ENCODE peak calls at places on chromosome 1, in six cellular contexts. One of them, this sample, is unnamed.

GRCh38 chr1:24384251-24385090 is 29.1 kb downstream of the STPG1 start:
- DNase-seq in hippocampal formation: no peak
- DNase-seq in stimulated activated CD8-positive, alpha-beta memory T cell treated with anti-CD3 and anti-CD28 coated beads, Interleukin-2, amount 100 ng/mL, for 48 hours: no peak
- DNase-seq in H1: peak
- DNase-seq in activated T-cell treated with anti-CD3 and anti-CD28 coated beads for 48 hours: peak
- DNase-seq in mesendoderm: peak
- DNase-seq in this sample: no peak

GRCh38 chr1:203186446-203187305 is at the start of gene CHI3L1:
- DNase-seq in hippocampal formation: peak
- DNase-seq in stimulated activated CD8-positive, alpha-beta memory T cell treated with anti-CD3 and anti-CD28 coated beads, Interleukin-2, amount 100 ng/mL, for 48 hours: no peak
- DNase-seq in H1: no peak
- DNase-seq in activated T-cell treated with anti-CD3 and anti-CD28 coated beads for 48 hours: no peak
- DNase-seq in mesendoderm: peak
- DNase-seq in this sample: no peak

GRCh38 chr1:19300211-19300610 is 11.6 kb upstream of the AKR7A3 start:
- DNase-seq in hippocampal formation: no peak
- DNase-seq in stimulated activated CD8-positive, alpha-beta memory T cell treated with anti-CD3 and anti-CD28 coated beads, Interleukin-2, amount 100 ng/mL, for 48 hours: no peak
- DNase-seq in H1: no peak
- DNase-seq in activated T-cell treated with anti-CD3 and anti-CD28 coated beads for 48 hours: no peak
- DNase-seq in mesendoderm: no peak
- DNase-seq in this sample: no peak

GRCh38 chr1:181190362-181191035 is 102.0 kb downstream of the IER5 start:
- DNase-seq in hippocampal formation: no peak
- DNase-seq in stimulated activated CD8-positive, alpha-beta memory T cell treated with anti-CD3 and anti-CD28 coated beads, Interleukin-2, amount 100 ng/mL, for 48 hours: no peak
- DNase-seq in H1: no peak
- DNase-seq in activated T-cell treated with anti-CD3 and anti-CD28 coated beads for 48 hours: no peak
- DNase-seq in mesendoderm: peak
- DNase-seq in this sample: no peak

GRCh38 chr1:91891969-91892368 is 6.0 kb upstream of the TGFBR3 start:
- DNase-seq in hippocampal formation: no peak
- DNase-seq in stimulated activated CD8-positive, alpha-beta memory T cell treated with anti-CD3 and anti-CD28 coated beads, Interleukin-2, amount 100 ng/mL, for 48 hours: no peak
- DNase-seq in H1: no peak
- DNase-seq in activated T-cell treated with anti-CD3 and anti-CD28 coated beads for 48 hours: no peak
- DNase-seq in mesendoderm: peak
- DNase-seq in this sample: no peak

GRCh38 chr1:16088996-16089395 is 15.5 kb upstream of the FAM131C start:
- DNase-seq in hippocampal formation: no peak
- DNase-seq in stimulated activated CD8-positive, alpha-beta memory T cell treated with anti-CD3 and anti-CD28 coated beads, Interleukin-2, amount 100 ng/mL, for 48 hours: no peak
- DNase-seq in H1: no peak
- DNase-seq in activated T-cell treated with anti-CD3 and anti-CD28 coated beads for 48 hours: no peak
- DNase-seq in mesendoderm: no peak
- DNase-seq in this sample: no peak

GRCh38 chr1:60886793-60887331 is 195.5 kb upstream of the NFIA start:
- DNase-seq in hippocampal formation: no peak
- DNase-seq in stimulated activated CD8-positive, alpha-beta memory T cell treated with anti-CD3 and anti-CD28 coated beads, Interleukin-2, amount 100 ng/mL, for 48 hours: no peak
- DNase-seq in H1: peak
- DNase-seq in activated T-cell treated with anti-CD3 and anti-CD28 coated beads for 48 hours: no peak
- DNase-seq in mesendoderm: peak
- DNase-seq in this sample: no peak

GRCh38 chr1:201329286-201329685 is 46.0 kb downstream of the PKP1 start:
- DNase-seq in hippocampal formation: no peak
- DNase-seq in stimulated activated CD8-positive, alpha-beta memory T cell treated with anti-CD3 and anti-CD28 coated beads, Interleukin-2, amount 100 ng/mL, for 48 hours: no peak
- DNase-seq in H1: no peak
- DNase-seq in activated T-cell treated with anti-CD3 and anti-CD28 coated beads for 48 hours: no peak
- DNase-seq in mesendoderm: no peak
- DNase-seq in this sample: no peak

GRCh38 chr1:193539731-193540459 is 353.5 kb upstream of the B3GALT2 start:
- DNase-seq in hippocampal formation: no peak
- DNase-seq in stimulated activated CD8-positive, alpha-beta memory T cell treated with anti-CD3 and anti-CD28 coated beads, Interleukin-2, amount 100 ng/mL, for 48 hours: no peak
- DNase-seq in H1: no peak
- DNase-seq in activated T-cell treated with anti-CD3 and anti-CD28 coated beads for 48 hours: no peak
- DNase-seq in mesendoderm: no peak
- DNase-seq in this sample: no peak

GRCh38 chr1:39230261-39231190 is 26.0 kb downstream of the MACF1 start:
- DNase-seq in hippocampal formation: no peak
- DNase-seq in stimulated activated CD8-positive, alpha-beta memory T cell treated with anti-CD3 and anti-CD28 coated beads, Interleukin-2, amount 100 ng/mL, for 48 hours: no peak
- DNase-seq in H1: no peak
- DNase-seq in activated T-cell treated with anti-CD3 and anti-CD28 coated beads for 48 hours: peak
- DNase-seq in mesendoderm: peak
- DNase-seq in this sample: no peak

GRCh38 chr1:25537148-25537831 is 6.1 kb upstream of the LDLRAP1 start:
- DNase-seq in hippocampal formation: no peak
- DNase-seq in stimulated activated CD8-positive, alpha-beta memory T cell treated with anti-CD3 and anti-CD28 coated beads, Interleukin-2, amount 100 ng/mL, for 48 hours: no peak
- DNase-seq in H1: no peak
- DNase-seq in activated T-cell treated with anti-CD3 and anti-CD28 coated beads for 48 hours: no peak
- DNase-seq in mesendoderm: no peak
- DNase-seq in this sample: no peak

GRCh38 chr1:44585315-44585920 is 88.9 kb downstream of the TMEM53 start:
- DNase-seq in hippocampal formation: no peak
- DNase-seq in stimulated activated CD8-positive, alpha-beta memory T cell treated with anti-CD3 and anti-CD28 coated beads, Interleukin-2, amount 100 ng/mL, for 48 hours: no peak
- DNase-seq in H1: no peak
- DNase-seq in activated T-cell treated with anti-CD3 and anti-CD28 coated beads for 48 hours: no peak
- DNase-seq in mesendoderm: no peak
- DNase-seq in this sample: no peak

GRCh38 chr1:113303252-113303651 is 87.1 kb upstream of the MAGI3 start:
- DNase-seq in hippocampal formation: no peak
- DNase-seq in stimulated activated CD8-positive, alpha-beta memory T cell treated with anti-CD3 and anti-CD28 coated beads, Interleukin-2, amount 100 ng/mL, for 48 hours: no peak
- DNase-seq in H1: no peak
- DNase-seq in activated T-cell treated with anti-CD3 and anti-CD28 coated beads for 48 hours: no peak
- DNase-seq in mesendoderm: no peak
- DNase-seq in this sample: no peak

GRCh38 chr1:206816390-206817287 is 44.3 kb upstream of the IL10 start:
- DNase-seq in hippocampal formation: no peak
- DNase-seq in stimulated activated CD8-positive, alpha-beta memory T cell treated with anti-CD3 and anti-CD28 coated beads, Interleukin-2, amount 100 ng/mL, for 48 hours: no peak
- DNase-seq in H1: no peak
- DNase-seq in activated T-cell treated with anti-CD3 and anti-CD28 coated beads for 48 hours: no peak
- DNase-seq in mesendoderm: no peak
- DNase-seq in this sample: no peak

GRCh38 chr1:59947047-59947938 is 20.7 kb upstream of the CYP2J2 start:
- DNase-seq in hippocampal formation: peak
- DNase-seq in stimulated activated CD8-positive, alpha-beta memory T cell treated with anti-CD3 and anti-CD28 coated beads, Interleukin-2, amount 100 ng/mL, for 48 hours: no peak
- DNase-seq in H1: peak
- DNase-seq in activated T-cell treated with anti-CD3 and anti-CD28 coated beads for 48 hours: peak
- DNase-seq in mesendoderm: peak
- DNase-seq in this sample: peak

GRCh38 chr1:180415985-180416633 is 86.3 kb downstream of the ACBD6 start:
- DNase-seq in hippocampal formation: no peak
- DNase-seq in stimulated activated CD8-positive, alpha-beta memory T cell treated with anti-CD3 and anti-CD28 coated beads, Interleukin-2, amount 100 ng/mL, for 48 hours: no peak
- DNase-seq in H1: no peak
- DNase-seq in activated T-cell treated with anti-CD3 and anti-CD28 coated beads for 48 hours: no peak
- DNase-seq in mesendoderm: peak
- DNase-seq in this sample: no peak

GRCh38 chr1:156645666-156646065 is 3.7 kb downstream of the BCAN start:
- DNase-seq in hippocampal formation: no peak
- DNase-seq in stimulated activated CD8-positive, alpha-beta memory T cell treated with anti-CD3 and anti-CD28 coated beads, Interleukin-2, amount 100 ng/mL, for 48 hours: no peak
- DNase-seq in H1: no peak
- DNase-seq in activated T-cell treated with anti-CD3 and anti-CD28 coated beads for 48 hours: no peak
- DNase-seq in mesendoderm: no peak
- DNase-seq in this sample: no peak

GRCh38 chr1:83500987-83501591 is 497.8 kb downstream of the TTLL7 start:
- DNase-seq in hippocampal formation: no peak
- DNase-seq in stimulated activated CD8-positive, alpha-beta memory T cell treated with anti-CD3 and anti-CD28 coated beads, Interleukin-2, amount 100 ng/mL, for 48 hours: no peak
- DNase-seq in H1: no peak
- DNase-seq in activated T-cell treated with anti-CD3 and anti-CD28 coated beads for 48 hours: no peak
- DNase-seq in mesendoderm: no peak
- DNase-seq in this sample: no peak

GRCh38 chr1:98201640-98202039 is 280.8 kb upstream of the DPYD start:
- DNase-seq in hippocampal formation: no peak
- DNase-seq in stimulated activated CD8-positive, alpha-beta memory T cell treated with anti-CD3 and anti-CD28 coated beads, Interleukin-2, amount 100 ng/mL, for 48 hours: no peak
- DNase-seq in H1: no peak
- DNase-seq in activated T-cell treated with anti-CD3 and anti-CD28 coated beads for 48 hours: no peak
- DNase-seq in mesendoderm: no peak
- DNase-seq in this sample: no peak

GRCh38 chr1:172378109-172378755 is 42.3 kb upstream of the C1orf105 start:
- DNase-seq in hippocampal formation: no peak
- DNase-seq in stimulated activated CD8-positive, alpha-beta memory T cell treated with anti-CD3 and anti-CD28 coated beads, Interleukin-2, amount 100 ng/mL, for 48 hours: no peak
- DNase-seq in H1: no peak
- DNase-seq in activated T-cell treated with anti-CD3 and anti-CD28 coated beads for 48 hours: no peak
- DNase-seq in mesendoderm: no peak
- DNase-seq in this sample: no peak

GRCh38 chr1:172350781-172351180 is 69.7 kb upstream of the C1orf105 start:
- DNase-seq in hippocampal formation: no peak
- DNase-seq in stimulated activated CD8-positive, alpha-beta memory T cell treated with anti-CD3 and anti-CD28 coated beads, Interleukin-2, amount 100 ng/mL, for 48 hours: no peak
- DNase-seq in H1: no peak
- DNase-seq in activated T-cell treated with anti-CD3 and anti-CD28 coated beads for 48 hours: no peak
- DNase-seq in mesendoderm: no peak
- DNase-seq in this sample: no peak

GRCh38 chr1:228416217-228416971 is at the start of gene TRIM17:
- DNase-seq in hippocampal formation: no peak
- DNase-seq in stimulated activated CD8-positive, alpha-beta memory T cell treated with anti-CD3 and anti-CD28 coated beads, Interleukin-2, amount 100 ng/mL, for 48 hours: no peak
- DNase-seq in H1: peak
- DNase-seq in activated T-cell treated with anti-CD3 and anti-CD28 coated beads for 48 hours: peak
- DNase-seq in mesendoderm: peak
- DNase-seq in this sample: peak

GRCh38 chr1:72891976-72892375 is 609.6 kb upstream of the NEGR1 start:
- DNase-seq in hippocampal formation: no peak
- DNase-seq in stimulated activated CD8-positive, alpha-beta memory T cell treated with anti-CD3 and anti-CD28 coated beads, Interleukin-2, amount 100 ng/mL, for 48 hours: no peak
- DNase-seq in H1: no peak
- DNase-seq in activated T-cell treated with anti-CD3 and anti-CD28 coated beads for 48 hours: no peak
- DNase-seq in mesendoderm: no peak
- DNase-seq in this sample: no peak

GRCh38 chr1:232291681-232292080 is 338.3 kb downstream of the SIPA1L2 start:
- DNase-seq in hippocampal formation: no peak
- DNase-seq in stimulated activated CD8-positive, alpha-beta memory T cell treated with anti-CD3 and anti-CD28 coated beads, Interleukin-2, amount 100 ng/mL, for 48 hours: no peak
- DNase-seq in H1: no peak
- DNase-seq in activated T-cell treated with anti-CD3 and anti-CD28 coated beads for 48 hours: no peak
- DNase-seq in mesendoderm: no peak
- DNase-seq in this sample: no peak

GRCh38 chr1:192260076-192260475 is 56.7 kb upstream of the RGS21 start:
- DNase-seq in hippocampal formation: no peak
- DNase-seq in stimulated activated CD8-positive, alpha-beta memory T cell treated with anti-CD3 and anti-CD28 coated beads, Interleukin-2, amount 100 ng/mL, for 48 hours: no peak
- DNase-seq in H1: no peak
- DNase-seq in activated T-cell treated with anti-CD3 and anti-CD28 coated beads for 48 hours: no peak
- DNase-seq in mesendoderm: no peak
- DNase-seq in this sample: no peak

GRCh38 chr1:50181027-50181663 is 72.4 kb downstream of the ELAVL4 start:
- DNase-seq in hippocampal formation: no peak
- DNase-seq in stimulated activated CD8-positive, alpha-beta memory T cell treated with anti-CD3 and anti-CD28 coated beads, Interleukin-2, amount 100 ng/mL, for 48 hours: no peak
- DNase-seq in H1: no peak
- DNase-seq in activated T-cell treated with anti-CD3 and anti-CD28 coated beads for 48 hours: no peak
- DNase-seq in mesendoderm: peak
- DNase-seq in this sample: no peak

GRCh38 chr1:14928412-14928811 is 225.1 kb upstream of the TMEM51 start:
- DNase-seq in hippocampal formation: no peak
- DNase-seq in stimulated activated CD8-positive, alpha-beta memory T cell treated with anti-CD3 and anti-CD28 coated beads, Interleukin-2, amount 100 ng/mL, for 48 hours: no peak
- DNase-seq in H1: no peak
- DNase-seq in activated T-cell treated with anti-CD3 and anti-CD28 coated beads for 48 hours: no peak
- DNase-seq in mesendoderm: peak
- DNase-seq in this sample: no peak

GRCh38 chr1:7447093-7447492 is 324.0 kb upstream of the VAMP3 start:
- DNase-seq in hippocampal formation: no peak
- DNase-seq in stimulated activated CD8-positive, alpha-beta memory T cell treated with anti-CD3 and anti-CD28 coated beads, Interleukin-2, amount 100 ng/mL, for 48 hours: no peak
- DNase-seq in H1: no peak
- DNase-seq in activated T-cell treated with anti-CD3 and anti-CD28 coated beads for 48 hours: no peak
- DNase-seq in mesendoderm: no peak
- DNase-seq in this sample: no peak

GRCh38 chr1:198701766-198702539 is 63.1 kb downstream of the PTPRC start:
- DNase-seq in hippocampal formation: no peak
- DNase-seq in stimulated activated CD8-positive, alpha-beta memory T cell treated with anti-CD3 and anti-CD28 coated beads, Interleukin-2, amount 100 ng/mL, for 48 hours: no peak
- DNase-seq in H1: no peak
- DNase-seq in activated T-cell treated with anti-CD3 and anti-CD28 coated beads for 48 hours: no peak
- DNase-seq in mesendoderm: peak
- DNase-seq in this sample: no peak

GRCh38 chr1:49465486-49466185 is 558.1 kb downstream of the AGBL4 start:
- DNase-seq in hippocampal formation: no peak
- DNase-seq in stimulated activated CD8-positive, alpha-beta memory T cell treated with anti-CD3 and anti-CD28 coated beads, Interleukin-2, amount 100 ng/mL, for 48 hours: no peak
- DNase-seq in H1: no peak
- DNase-seq in activated T-cell treated with anti-CD3 and anti-CD28 coated beads for 48 hours: no peak
- DNase-seq in mesendoderm: no peak
- DNase-seq in this sample: no peak

GRCh38 chr1:65531972-65532570 is 111.6 kb downstream of the LEPR start:
- DNase-seq in hippocampal formation: no peak
- DNase-seq in stimulated activated CD8-positive, alpha-beta memory T cell treated with anti-CD3 and anti-CD28 coated beads, Interleukin-2, amount 100 ng/mL, for 48 hours: no peak
- DNase-seq in H1: no peak
- DNase-seq in activated T-cell treated with anti-CD3 and anti-CD28 coated beads for 48 hours: no peak
- DNase-seq in mesendoderm: no peak
- DNase-seq in this sample: no peak

GRCh38 chr1:67732750-67733151 is 47.8 kb downstream of the GADD45A start:
- DNase-seq in hippocampal formation: no peak
- DNase-seq in stimulated activated CD8-positive, alpha-beta memory T cell treated with anti-CD3 and anti-CD28 coated beads, Interleukin-2, amount 100 ng/mL, for 48 hours: no peak
- DNase-seq in H1: peak
- DNase-seq in activated T-cell treated with anti-CD3 and anti-CD28 coated beads for 48 hours: no peak
- DNase-seq in mesendoderm: no peak
- DNase-seq in this sample: no peak

GRCh38 chr1:233315718-233316301 is 11.7 kb upstream of the MAP3K21 start:
- DNase-seq in hippocampal formation: no peak
- DNase-seq in stimulated activated CD8-positive, alpha-beta memory T cell treated with anti-CD3 and anti-CD28 coated beads, Interleukin-2, amount 100 ng/mL, for 48 hours: no peak
- DNase-seq in H1: no peak
- DNase-seq in activated T-cell treated with anti-CD3 and anti-CD28 coated beads for 48 hours: no peak
- DNase-seq in mesendoderm: no peak
- DNase-seq in this sample: no peak

GRCh38 chr1:182699673-182700350 is 15.4 kb upstream of the RGS8 start:
- DNase-seq in hippocampal formation: peak
- DNase-seq in stimulated activated CD8-positive, alpha-beta memory T cell treated with anti-CD3 and anti-CD28 coated beads, Interleukin-2, amount 100 ng/mL, for 48 hours: no peak
- DNase-seq in H1: peak
- DNase-seq in activated T-cell treated with anti-CD3 and anti-CD28 coated beads for 48 hours: no peak
- DNase-seq in mesendoderm: peak
- DNase-seq in this sample: no peak

This sample was measured in stimulated activated effector memory CD8-positive, alpha-beta T cell treated with anti-CD3 and anti-CD28 coated beads, Interleukin-12 subunit alpha, Interleukin-12 subunit beta, amount 100 ng/mL, for 72 hours.